ENCODE peak calls at places on chromosomes 4 and X, in eight cellular contexts. One of them, this sample, is unnamed.

GRCh38 chrX:71282514-71283408 is 674 bp upstream of the NONO start:
- DNase-seq in lower leg skin: peak
- DNase-seq in tibial nerve: no peak
- DNase-seq in ovary: no peak
- DNase-seq in K562: peak
- DNase-seq in IMR-90: peak
- DNase-seq in uterus: no peak
- DNase-seq in adrenal gland: no peak
- DNase-seq in this sample: no peak

GRCh38 chrX:150211988-150212387 is 151.1 kb upstream of the MAMLD1 start:
- DNase-seq in lower leg skin: no peak
- DNase-seq in tibial nerve: no peak
- DNase-seq in ovary: no peak
- DNase-seq in K562: no peak
- DNase-seq in IMR-90: peak
- DNase-seq in uterus: no peak
- DNase-seq in adrenal gland: no peak
- DNase-seq in this sample: no peak

GRCh38 chr4:126604273-126604867 is 1028.4 kb upstream of the INTU start:
- DNase-seq in lower leg skin: no peak
- DNase-seq in tibial nerve: peak
- DNase-seq in ovary: no peak
- DNase-seq in K562: peak
- DNase-seq in IMR-90: peak
- DNase-seq in uterus: no peak
- DNase-seq in adrenal gland: no peak
- DNase-seq in this sample: no peak

GRCh38 chrX:47189906-47190305 is 3.7 kb upstream of the UBA1 start:
- DNase-seq in lower leg skin: no peak
- DNase-seq in tibial nerve: no peak
- DNase-seq in ovary: no peak
- DNase-seq in K562: no peak
- DNase-seq in IMR-90: no peak
- DNase-seq in uterus: no peak
- DNase-seq in adrenal gland: no peak
- DNase-seq in this sample: no peak

GRCh38 chr4:183158062-183158461 is 59.0 kb downstream of the WWC2 start:
- DNase-seq in lower leg skin: no peak
- DNase-seq in tibial nerve: no peak
- DNase-seq in ovary: no peak
- DNase-seq in K562: no peak
- DNase-seq in IMR-90: peak
- DNase-seq in uterus: no peak
- DNase-seq in adrenal gland: no peak
- DNase-seq in this sample: no peak

GRCh38 chr4:89615056-89615455 is 221.9 kb downstream of the SNCA start:
- DNase-seq in lower leg skin: no peak
- DNase-seq in tibial nerve: no peak
- DNase-seq in ovary: no peak
- DNase-seq in K562: no peak
- DNase-seq in IMR-90: no peak
- DNase-seq in uterus: no peak
- DNase-seq in adrenal gland: no peak
- DNase-seq in this sample: no peak

GRCh38 chr4:137531951-137532868 is at the start of gene PCDH18:
- DNase-seq in lower leg skin: peak
- DNase-seq in tibial nerve: peak
- DNase-seq in ovary: peak
- DNase-seq in K562: no peak
- DNase-seq in IMR-90: peak
- DNase-seq in uterus: peak
- DNase-seq in adrenal gland: peak
- DNase-seq in this sample: peak

GRCh38 chrX:20968996-20969395 is 405.2 kb upstream of the CNKSR2 start:
- DNase-seq in lower leg skin: no peak
- DNase-seq in tibial nerve: no peak
- DNase-seq in ovary: no peak
- DNase-seq in K562: no peak
- DNase-seq in IMR-90: no peak
- DNase-seq in uterus: no peak
- DNase-seq in adrenal gland: no peak
- DNase-seq in this sample: no peak

GRCh38 chr4:2800691-2801596 is 8.1 kb downstream of the SH3BP2 start:
- DNase-seq in lower leg skin: peak
- DNase-seq in tibial nerve: peak
- DNase-seq in ovary: peak
- DNase-seq in K562: peak
- DNase-seq in IMR-90: peak
- DNase-seq in uterus: peak
- DNase-seq in adrenal gland: peak
- DNase-seq in this sample: peak

GRCh38 chr4:185108185-185108584 is 34.9 kb upstream of the SLC25A4 start:
- DNase-seq in lower leg skin: no peak
- DNase-seq in tibial nerve: no peak
- DNase-seq in ovary: no peak
- DNase-seq in K562: no peak
- DNase-seq in IMR-90: no peak
- DNase-seq in uterus: no peak
- DNase-seq in adrenal gland: no peak
- DNase-seq in this sample: no peak

GRCh38 chr4:173517781-173518371 is 12.2 kb downstream of the HAND2 start:
- DNase-seq in lower leg skin: peak
- DNase-seq in tibial nerve: no peak
- DNase-seq in ovary: no peak
- DNase-seq in K562: no peak
- DNase-seq in IMR-90: no peak
- DNase-seq in uterus: no peak
- DNase-seq in adrenal gland: no peak
- DNase-seq in this sample: no peak

GRCh38 chrX:47316276-47317025 is 53.9 kb upstream of the ZNF157 start:
- DNase-seq in lower leg skin: no peak
- DNase-seq in tibial nerve: no peak
- DNase-seq in ovary: no peak
- DNase-seq in K562: no peak
- DNase-seq in IMR-90: no peak
- DNase-seq in uterus: no peak
- DNase-seq in adrenal gland: no peak
- DNase-seq in this sample: peak

GRCh38 chrX:10111364-10112148 is 45.2 kb upstream of the CLCN4 start:
- DNase-seq in lower leg skin: no peak
- DNase-seq in tibial nerve: no peak
- DNase-seq in ovary: peak
- DNase-seq in K562: no peak
- DNase-seq in IMR-90: peak
- DNase-seq in uterus: no peak
- DNase-seq in adrenal gland: peak
- DNase-seq in this sample: no peak

GRCh38 chr4:177455591-177455990 is 13.4 kb upstream of the AGA start:
- DNase-seq in lower leg skin: no peak
- DNase-seq in tibial nerve: no peak
- DNase-seq in ovary: no peak
- DNase-seq in K562: peak
- DNase-seq in IMR-90: peak
- DNase-seq in uterus: no peak
- DNase-seq in adrenal gland: no peak
- DNase-seq in this sample: no peak

GRCh38 chr4:1416948-1417260 is 10.7 kb upstream of the NKX1-1 start:
- DNase-seq in lower leg skin: peak
- DNase-seq in tibial nerve: no peak
- DNase-seq in ovary: no peak
- DNase-seq in K562: no peak
- DNase-seq in IMR-90: no peak
- DNase-seq in uterus: no peak
- DNase-seq in adrenal gland: no peak
- DNase-seq in this sample: peak

GRCh38 chr4:1416051-1416947 is 10.1 kb upstream of the NKX1-1 start:
- DNase-seq in lower leg skin: peak
- DNase-seq in tibial nerve: no peak
- DNase-seq in ovary: no peak
- DNase-seq in K562: no peak
- DNase-seq in IMR-90: no peak
- DNase-seq in uterus: peak
- DNase-seq in adrenal gland: no peak
- DNase-seq in this sample: peak

GRCh38 chr4:1419708-1420107 is 13.5 kb upstream of the NKX1-1 start:
- DNase-seq in lower leg skin: peak
- DNase-seq in tibial nerve: no peak
- DNase-seq in ovary: no peak
- DNase-seq in K562: peak
- DNase-seq in IMR-90: no peak
- DNase-seq in uterus: no peak
- DNase-seq in adrenal gland: no peak
- DNase-seq in this sample: no peak

GRCh38 chr4:1418494-1419285 is 12.4 kb upstream of the NKX1-1 start:
- DNase-seq in lower leg skin: peak
- DNase-seq in tibial nerve: no peak
- DNase-seq in ovary: no peak
- DNase-seq in K562: no peak
- DNase-seq in IMR-90: no peak
- DNase-seq in uterus: peak
- DNase-seq in adrenal gland: no peak
- DNase-seq in this sample: peak

GRCh38 chr4:1417522-1418390 is 11.5 kb upstream of the NKX1-1 start:
- DNase-seq in lower leg skin: peak
- DNase-seq in tibial nerve: no peak
- DNase-seq in ovary: no peak
- DNase-seq in K562: no peak
- DNase-seq in IMR-90: no peak
- DNase-seq in uterus: no peak
- DNase-seq in adrenal gland: no peak
- DNase-seq in this sample: peak
- TF ChIP-seq CTCF in lower leg skin: no peak
- TF ChIP-seq CTCF in tibial nerve: no peak
- TF ChIP-seq CTCF in ovary: no peak
- TF ChIP-seq CTCF in K562: no peak
- TF ChIP-seq CTCF in IMR-90: no peak
- TF ChIP-seq CTCF in uterus: no peak
- TF ChIP-seq CTCF in adrenal gland: no peak
- TF ChIP-seq CTCF in this sample: no peak

DNA sequence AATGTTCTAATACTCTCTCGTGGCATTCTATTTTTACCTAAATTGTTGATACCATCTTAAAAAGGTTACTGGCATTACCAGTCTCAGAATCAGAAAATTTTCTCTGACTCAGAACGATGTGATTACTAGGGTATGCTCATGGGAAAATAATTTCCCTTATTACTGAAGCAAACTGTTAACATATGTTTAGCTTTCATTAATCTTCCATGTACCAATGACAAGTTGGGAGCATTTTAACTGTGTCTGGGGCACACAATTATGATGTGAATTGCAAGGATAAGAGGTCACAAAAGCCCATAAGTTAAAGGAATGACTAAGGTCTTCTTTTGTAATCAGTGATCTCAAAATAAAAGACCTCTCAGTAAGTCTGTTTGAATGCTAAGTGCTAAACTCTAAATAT is 1254.6 kb downstream of the PCDH18 start:
- DNase-seq in lower leg skin: no peak
- DNase-seq in tibial nerve: no peak
- DNase-seq in ovary: no peak
- DNase-seq in K562: no peak
- DNase-seq in IMR-90: no peak
- DNase-seq in uterus: no peak
- DNase-seq in adrenal gland: no peak
- DNase-seq in this sample: no peak
- TF ChIP-seq POLR2A in lower leg skin: no peak
- TF ChIP-seq POLR2A in tibial nerve: no peak
- TF ChIP-seq POLR2A in ovary: no peak
- TF ChIP-seq POLR2A in K562: no peak
- TF ChIP-seq POLR2A in IMR-90: no peak
- TF ChIP-seq POLR2A in uterus: no peak
- TF ChIP-seq POLR2A in adrenal gland: no peak
- TF ChIP-seq POLR2A in this sample: no peak

GRCh38 chr4:155208258-155209054 is at the start of gene NPY2R:
- DNase-seq in lower leg skin: no peak
- DNase-seq in tibial nerve: no peak
- DNase-seq in ovary: no peak
- DNase-seq in K562: no peak
- DNase-seq in IMR-90: no peak
- DNase-seq in uterus: no peak
- DNase-seq in adrenal gland: no peak
- DNase-seq in this sample: no peak

GRCh38 chr4:155207534-155208257 is 740 bp upstream of the NPY2R start:
- DNase-seq in lower leg skin: no peak
- DNase-seq in tibial nerve: no peak
- DNase-seq in ovary: no peak
- DNase-seq in K562: no peak
- DNase-seq in IMR-90: no peak
- DNase-seq in uterus: no peak
- DNase-seq in adrenal gland: no peak
- DNase-seq in this sample: no peak
- TF ChIP-seq CTCF in lower leg skin: no peak
- TF ChIP-seq CTCF in tibial nerve: no peak
- TF ChIP-seq CTCF in ovary: no peak
- TF ChIP-seq CTCF in K562: no peak
- TF ChIP-seq CTCF in IMR-90: no peak
- TF ChIP-seq CTCF in uterus: no peak
- TF ChIP-seq CTCF in adrenal gland: no peak
- TF ChIP-seq CTCF in this sample: no peak

DNA sequence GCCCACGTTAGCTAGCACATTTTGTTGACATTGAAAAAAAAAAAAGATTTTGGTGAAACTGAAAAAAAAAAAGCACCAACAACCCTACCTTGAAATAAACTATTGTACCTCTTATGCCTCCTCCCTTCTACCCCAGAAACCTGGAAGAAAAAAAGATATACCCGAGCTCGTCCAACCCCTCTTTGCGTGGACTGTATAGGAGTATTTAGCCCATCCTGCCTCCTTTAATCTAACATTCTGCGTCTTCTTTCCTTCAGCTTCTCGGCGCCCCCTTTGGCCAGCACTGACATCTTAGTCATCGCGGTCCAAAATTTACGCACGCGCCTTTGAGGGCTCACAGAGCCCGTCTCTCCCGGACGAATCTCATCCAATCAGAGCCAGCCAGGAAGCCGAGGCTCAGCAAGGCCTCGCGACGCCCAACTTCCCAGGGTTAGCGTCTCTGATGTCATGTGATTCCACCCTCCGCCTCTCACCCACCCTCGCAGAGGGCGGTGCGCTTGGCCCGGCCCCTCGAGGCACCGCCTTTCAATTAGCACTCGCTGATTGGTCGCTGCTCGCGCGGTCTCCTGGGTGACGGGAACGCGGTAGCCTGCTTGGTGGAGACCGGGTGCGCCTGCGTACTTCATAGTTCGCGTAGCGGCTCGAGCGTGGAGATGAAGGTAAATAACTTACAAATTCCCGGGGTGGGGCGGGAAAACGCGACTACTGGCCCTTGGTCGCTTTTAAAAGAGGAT is at the start of gene WDR19:
- DNase-seq in lower leg skin: peak
- DNase-seq in tibial nerve: peak
- DNase-seq in ovary: peak
- DNase-seq in K562: peak
- DNase-seq in IMR-90: peak
- DNase-seq in uterus: peak
- DNase-seq in adrenal gland: peak
- DNase-seq in this sample: peak
- TF ChIP-seq POLR2A in lower leg skin: no peak
- TF ChIP-seq POLR2A in tibial nerve: no peak
- TF ChIP-seq POLR2A in ovary: peak
- TF ChIP-seq POLR2A in K562: no peak
- TF ChIP-seq POLR2A in IMR-90: no peak
- TF ChIP-seq POLR2A in uterus: peak
- TF ChIP-seq POLR2A in adrenal gland: no peak
- TF ChIP-seq POLR2A in this sample: no peak

This sample was measured in stomach.